ENCODE peak calls at places on chromosome 3, in seven cellular contexts. X is activated effector memory CD4-positive, alpha-beta T cell treated with Interleukin-2 at 50 U/mL for 16 hours; Z is PC-9; M is GM04504; N is mesendoderm; R is fibroblast of lung; A is GM06990. I is an unnamed sample.

GRCh38 chr3:41224120-41224806 is 25.0 kb downstream of the CTNNB1 start:
- DNase-seq in X (no peak), Z (no peak), M (peak; percentile 54), N (no peak), R (peak; percentile 85), A (no peak), I (no peak)

GRCh38 chr3:146184616-146185015 is 23.6 kb upstream of the PLOD2 start:
- DNase-seq in X (no peak), Z (no peak), M (no peak), N (no peak), R (peak; percentile 52), A (no peak), I (no peak)

GRCh38 chr3:47444103-47444502 is 31.6 kb downstream of the SCAP start:
- DNase-seq in X (no peak), Z (no peak), M (no peak), N (no peak), R (peak; percentile 23), A (no peak), I (no peak)

GRCh38 chr3:168034152-168034928 is 61.4 kb downstream of the GOLIM4 start:
- DNase-seq in X (no peak), Z (no peak), M (no peak), N (no peak), R (peak; percentile 76), A (no peak), I (no peak)

GRCh38 chr3:72287941-72288340 is 503.0 kb upstream of the PROK2 start:
- DNase-seq in X (no peak), Z (no peak), M (no peak), N (no peak), R (no peak), A (no peak), I (no peak)

GRCh38 chr3:10189557-10190374 is 25.0 kb downstream of the IRAK2 start:
- DNase-seq in X (no peak), Z (peak; percentile 77), M (peak; percentile 29), N (no peak), R (peak; percentile 48), A (no peak), I (no peak)

GRCh38 chr3:42705962-42706585 is 3.5 kb upstream of the HHATL start:
- DNase-seq in X (no peak), Z (no peak), M (no peak), N (no peak), R (no peak), A (no peak), I (no peak)

GRCh38 chr3:59424268-59425010 is 374.6 kb upstream of the CFAP20DC start:
- DNase-seq in X (peak; percentile 10), Z (no peak), M (peak; percentile 63), N (no peak), R (peak; percentile 92), A (no peak), I (no peak)

GRCh38 chr3:123165163-123165562 is 36.6 kb upstream of the SEC22A start:
- DNase-seq in X (no peak), Z (no peak), M (no peak), N (no peak), R (no peak), A (no peak), I (no peak)

GRCh38 chr3:87167634-87168456 is 59.3 kb upstream of the CHMP2B start:
- DNase-seq in X (no peak), Z (no peak), M (peak; percentile 33), N (peak; percentile 49), R (peak; percentile 34), A (no peak), I (peak; percentile 57)

GRCh38 chr3:16066975-16067374 is 107.5 kb upstream of the GALNT15 start:
- DNase-seq in X (no peak), Z (no peak), M (peak; percentile 92), N (no peak), R (peak; percentile 93), A (no peak), I (no peak)

GRCh38 chr3:122074621-122075265 is 19.6 kb downstream of the CD86 start:
- DNase-seq in X (no peak), Z (no peak), M (no peak), N (no peak), R (no peak), A (peak; percentile 84), I (no peak)